ENCODE peak calls at places on chromosomes 13 and 19, in four cellular contexts. B is BJ, K is psoas muscle, W is MM.1S. C is an unnamed sample.
A peak's percentile ranks its signal among the peaks of the same experiment; 100 is the strongest.

GRCh38 chr13:97307882-97308624 is 85.9 kb downstream of the MBNL2 start:
- DNase-seq in B (no peak), K (no peak), W (no peak), C (no peak)

GRCh38 chr13:86085890-86086289 is 286.7 kb upstream of the SLITRK6 start:
- DNase-seq in B (no peak), K (no peak), W (no peak), C (no peak)

GRCh38 chr13:45238945-45239795 is 38.3 kb upstream of the KCTD4 start:
- DNase-seq in B (no peak), K (no peak), W (no peak), C (no peak)

GRCh38 chr19:42203700-42204099 is 13.8 kb downstream of the DEDD2 start:
- DNase-seq in B (no peak), K (no peak), W (no peak), C (no peak)

GRCh38 chr19:10894911-10895213 is 23.5 kb downstream of the CARM1 start:
- DNase-seq in B (no peak), K (no peak), W (no peak), C (no peak)

GRCh38 chr13:50014404-50014803 is 840 bp upstream of the KCNRG start:
- DNase-seq in B (no peak), K (no peak), W (no peak), C (no peak)

GRCh38 chr13:23899555-23899954 is 2.3 kb upstream of the C1QTNF9B start:
- DNase-seq in B (no peak), K (no peak), W (peak; percentile 17), C (no peak)

GRCh38 chr13:44884076-44884729 is 105.1 kb downstream of the NUFIP1 start:
- DNase-seq in B (peak; percentile 31), K (no peak), W (no peak), C (no peak)

GRCh38 chr13:42333613-42334328 is 61.8 kb downstream of the AKAP11 start:
- DNase-seq in B (no peak), K (no peak), W (peak; percentile 54), C (no peak)

GRCh38 chr13:102400619-102401125 is 1.2 kb downstream of the FGF14 start:
- DNase-seq in B (no peak), K (peak; percentile 29), W (no peak), C (no peak)

GRCh38 chr19:49930483-49931011 is 1.2 kb upstream of the NUP62 start:
- DNase-seq in B (no peak), K (peak; percentile 47), W (no peak), C (no peak)

GRCh38 chr13:108227651-108228272 is 9.6 kb downstream of the ABHD13 start:
- DNase-seq in B (no peak), K (no peak), W (peak; percentile 42), C (no peak)

GRCh38 chr13:103788061-103788652 is 721.9 kb upstream of the SLC10A2 start:
- DNase-seq in B (no peak), K (no peak), W (no peak), C (no peak)

GRCh38 chr13:24887759-24888158 is 123.8 kb downstream of the RNF17 start:
- DNase-seq in B (no peak), K (no peak), W (no peak), C (no peak)

GRCh38 chr13:79679334-79679733 is 198.4 kb downstream of the NDFIP2 start:
- DNase-seq in B (no peak), K (peak; percentile 57), W (peak; percentile 62), C (no peak)

GRCh38 chr19:16778796-16779411 is 50.3 kb upstream of the SIN3B start:
- DNase-seq in B (no peak), K (peak; percentile 19), W (peak; percentile 66), C (no peak)

GRCh38 chr19:597406-598315 is 8.0 kb downstream of the HCN2 start:
- DNase-seq in B (no peak), K (no peak), W (no peak), C (no peak)
- H3K27me3 ChIP-seq in B (no peaks in the 10 kb centered on the region), K (peaks cover 23% of the 10 kb centered on the region), W (peaks cover 79% of the 10 kb centered on the region), C (no peaks in the 10 kb centered on the region)

DNA sequence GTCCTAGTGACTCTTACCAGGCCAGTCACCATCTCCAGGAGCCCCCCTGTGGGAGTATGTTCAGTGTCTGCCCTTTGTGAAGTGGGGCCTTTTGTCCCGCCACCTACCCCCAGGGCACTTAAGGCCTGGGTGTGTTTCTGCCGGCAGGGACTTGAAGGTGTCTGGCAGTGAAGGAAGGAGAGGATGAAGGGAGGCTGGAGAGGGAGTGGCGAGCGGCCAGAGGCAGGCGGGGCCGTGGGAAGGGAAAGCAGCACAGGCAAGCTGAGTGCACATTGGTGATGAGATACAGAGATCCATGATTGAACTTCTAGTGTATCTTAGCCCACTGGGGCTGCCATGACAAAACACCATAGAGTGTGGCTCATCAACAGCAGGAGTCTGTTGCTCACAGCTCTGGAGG is 17.5 kb downstream of the CUL4A start:
- DNase-seq in B (no peak), K (no peak), W (no peak), C (no peak)
- H3K36me3 ChIP-seq in B (peaks cover 26% of the 10 kb centered on the region), K (peaks cover 3% of the 10 kb centered on the region), W (peaks cover 3% of the 10 kb centered on the region), C (peaks cover 43% of the 10 kb centered on the region)

DNA sequence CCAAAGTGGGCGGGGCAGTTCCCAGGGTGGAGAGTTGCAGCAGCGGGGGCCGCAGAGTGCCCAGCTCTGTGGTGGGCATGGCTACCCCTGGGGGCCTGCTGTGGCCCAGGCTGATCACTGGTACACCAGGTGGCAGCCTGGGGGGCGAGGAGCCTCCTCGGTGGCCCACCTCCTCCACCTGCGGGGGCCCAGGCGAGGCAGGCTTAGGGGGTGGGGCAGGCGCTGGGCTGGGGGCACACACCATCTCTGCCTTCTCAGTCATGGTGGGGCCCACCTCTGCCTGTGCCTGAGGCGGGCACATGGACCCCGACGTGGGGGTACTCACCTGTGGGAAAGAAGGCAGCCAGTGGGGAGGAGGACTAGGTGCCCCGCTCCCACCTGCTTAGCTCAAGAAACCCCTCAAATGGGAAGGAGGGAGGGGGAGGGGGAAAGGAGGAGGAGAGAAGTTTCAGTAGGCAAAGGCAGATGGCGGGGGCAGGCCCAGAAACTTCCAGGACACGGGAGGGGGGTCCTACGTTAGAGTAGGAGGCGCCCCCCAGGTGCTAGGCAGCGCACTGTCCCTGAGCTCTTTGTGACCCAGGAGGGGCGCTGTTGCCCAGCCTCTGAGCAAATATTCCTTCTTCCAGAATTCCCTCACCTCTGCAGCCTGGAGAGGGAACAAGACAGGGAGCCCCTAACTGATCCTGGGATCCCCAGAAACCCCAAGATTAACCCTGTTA is 1.6 kb downstream of the LYL1 start:
- DNase-seq in B (no peak), K (no peak), W (no peak), C (no peak)
- TF ChIP-seq CTCF in B (peak; percentile 33), K (peak; percentile 19), W (no peak), C (no peak)

GRCh38 chr19:30224689-30225606 is 147.2 kb upstream of the ZNF536 start:
- DNase-seq in B (no peak), K (no peak), W (no peak), C (no peak)
- H3K27me3 ChIP-seq in B (peaks cover 18% of the 10 kb centered on the region), K (peaks cover 94% of the 10 kb centered on the region), W (peaks cover 85% of the 10 kb centered on the region), C (no peaks in the 10 kb centered on the region)

DNA sequence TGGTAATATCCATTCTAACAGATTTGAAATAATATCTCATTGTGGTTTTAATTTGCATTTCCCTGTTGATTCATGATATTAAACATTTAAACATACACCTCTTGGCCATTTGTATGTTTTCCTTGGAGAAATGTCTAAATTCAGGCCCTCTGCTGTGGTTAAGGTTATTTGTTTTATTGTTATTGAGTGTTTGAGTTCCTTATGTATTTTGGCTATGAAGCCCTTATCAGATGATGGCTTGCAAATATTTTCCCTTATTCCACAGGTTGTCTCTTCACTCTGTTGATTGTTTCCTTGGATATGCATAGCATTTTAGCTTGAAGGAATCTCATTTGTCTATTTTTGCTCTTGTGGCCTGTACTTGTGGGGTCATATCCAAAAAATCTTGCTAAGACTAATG is 303.6 kb downstream of the GPC5 start:
- DNase-seq in B (no peak), K (no peak), W (no peak), C (no peak)
- H3K36me3 ChIP-seq in B (no peaks in the 10 kb centered on the region), K (no peaks in the 10 kb centered on the region), W (no peaks in the 10 kb centered on the region), C (no peaks in the 10 kb centered on the region)

DNA sequence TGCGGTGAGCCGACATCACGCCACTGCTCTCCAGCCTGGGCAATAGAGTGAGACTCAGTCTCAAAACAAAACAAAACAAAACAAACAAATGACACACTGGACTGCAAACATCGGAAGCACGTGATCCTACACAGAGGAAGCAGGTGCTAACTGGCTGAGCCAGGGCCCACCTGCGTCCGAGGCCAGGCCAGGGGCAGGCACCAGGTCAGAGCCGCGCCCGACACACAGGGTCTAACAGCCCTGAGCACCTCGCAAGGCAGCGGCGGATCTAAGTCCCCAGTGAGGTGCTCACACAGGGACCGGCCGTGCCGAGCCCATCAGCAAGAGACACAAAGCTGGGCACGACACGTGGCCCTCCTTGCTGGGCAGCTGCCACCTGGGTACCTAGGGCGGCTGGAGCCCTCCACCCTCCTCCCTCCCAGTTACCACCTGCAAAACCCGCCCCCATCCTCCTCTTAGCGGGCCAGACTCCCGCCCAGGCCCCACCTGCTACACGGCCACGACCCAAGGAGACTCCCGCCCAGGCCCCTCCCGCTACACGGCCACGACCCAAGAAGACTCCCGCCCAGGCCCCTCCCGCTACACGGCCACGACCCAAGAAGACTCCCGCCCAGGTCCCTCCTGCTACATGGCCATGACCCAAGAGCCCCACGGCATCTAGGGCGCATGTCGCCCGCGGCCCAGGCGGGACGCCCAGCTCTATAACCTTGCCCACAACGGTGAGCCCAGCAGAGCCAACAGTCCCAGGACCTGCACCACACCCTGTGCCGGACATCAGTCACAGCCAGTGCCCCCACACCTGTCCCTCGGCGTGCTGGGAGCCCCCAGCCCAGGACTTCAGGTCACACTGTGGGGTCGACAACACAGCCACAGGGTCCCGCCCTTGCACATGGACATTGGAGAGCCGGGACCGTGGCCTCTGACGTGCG is 15.6 kb downstream of the AP3D1 start:
- DNase-seq in B (no peak), K (no peak), W (no peak), C (no peak)
- TF ChIP-seq CTCF in B (no peak), K (no peak), W (no peak), C (no peak)

GRCh38 chr13:72645521-72645920 is 81.9 kb downstream of the MZT1 start:
- DNase-seq in B (no peak), K (no peak), W (no peak), C (no peak)
- H3K27me3 ChIP-seq in B (no peaks in the 10 kb centered on the region), K (no peaks in the 10 kb centered on the region), W (no peaks in the 10 kb centered on the region), C (no peaks in the 10 kb centered on the region)